ENCODE peak calls at places on chromosomes 16 and 17, in five cellular contexts. One of them, this sample, is unnamed.
A peak's percentile ranks its signal among the peaks of the same experiment; 100 is the strongest.

GRCh38 chr17:21352221-21352980 is 23.8 kb upstream of the KCNJ12 start:
- DNase-seq in NCI-H460: no peak
- DNase-seq in NCI-H1048: no peak
- DNase-seq in activated naive CD4-positive, alpha-beta T cell treated with anti-CD3 and anti-CD28 coated beads, Interleukin-2, amount 10 ng/mL, durations not matched to agents 7 days and 5 days: no peak
- DNase-seq in astrocyte of the spinal cord: no peak
- DNase-seq in this sample: no peak

GRCh38 chr17:75612906-75613626 is 20.2 kb upstream of the SMIM5 start:
- DNase-seq in NCI-H460: no peak
- DNase-seq in NCI-H1048: no peak
- DNase-seq in activated naive CD4-positive, alpha-beta T cell treated with anti-CD3 and anti-CD28 coated beads, Interleukin-2, amount 10 ng/mL, durations not matched to agents 7 days and 5 days: no peak
- DNase-seq in astrocyte of the spinal cord: no peak
- DNase-seq in this sample: no peak

GRCh38 chr17:38798614-38799500 is 499 bp downstream of the PIP4K2B start:
- DNase-seq in NCI-H460: no peak
- DNase-seq in NCI-H1048: no peak
- DNase-seq in activated naive CD4-positive, alpha-beta T cell treated with anti-CD3 and anti-CD28 coated beads, Interleukin-2, amount 10 ng/mL, durations not matched to agents 7 days and 5 days: peak; percentile 78
- DNase-seq in astrocyte of the spinal cord: peak; percentile 25
- DNase-seq in this sample: no peak

GRCh38 chr17:5759501-5759925 is 175.2 kb upstream of the NLRP1 start:
- DNase-seq in NCI-H460: no peak
- DNase-seq in NCI-H1048: no peak
- DNase-seq in activated naive CD4-positive, alpha-beta T cell treated with anti-CD3 and anti-CD28 coated beads, Interleukin-2, amount 10 ng/mL, durations not matched to agents 7 days and 5 days: no peak
- DNase-seq in astrocyte of the spinal cord: no peak
- DNase-seq in this sample: no peak

GRCh38 chr16:30472328-30472942 is at the start of gene ITGAL:
- DNase-seq in NCI-H460: no peak
- DNase-seq in NCI-H1048: no peak
- DNase-seq in activated naive CD4-positive, alpha-beta T cell treated with anti-CD3 and anti-CD28 coated beads, Interleukin-2, amount 10 ng/mL, durations not matched to agents 7 days and 5 days: peak; percentile 91
- DNase-seq in astrocyte of the spinal cord: no peak
- DNase-seq in this sample: no peak

GRCh38 chr16:85729452-85729851 is 21.4 kb downstream of the C16orf74 start:
- DNase-seq in NCI-H460: no peak
- DNase-seq in NCI-H1048: no peak
- DNase-seq in activated naive CD4-positive, alpha-beta T cell treated with anti-CD3 and anti-CD28 coated beads, Interleukin-2, amount 10 ng/mL, durations not matched to agents 7 days and 5 days: no peak
- DNase-seq in astrocyte of the spinal cord: peak; percentile 11
- DNase-seq in this sample: no peak

GRCh38 chr16:55189179-55189578 is 134.8 kb upstream of the IRX6 start:
- DNase-seq in NCI-H460: no peak
- DNase-seq in NCI-H1048: no peak
- DNase-seq in activated naive CD4-positive, alpha-beta T cell treated with anti-CD3 and anti-CD28 coated beads, Interleukin-2, amount 10 ng/mL, durations not matched to agents 7 days and 5 days: no peak
- DNase-seq in astrocyte of the spinal cord: no peak
- DNase-seq in this sample: no peak

GRCh38 chr16:8872967-8873865 is 4.4 kb upstream of the CARHSP1 start:
- DNase-seq in NCI-H460: no peak
- DNase-seq in NCI-H1048: no peak
- DNase-seq in activated naive CD4-positive, alpha-beta T cell treated with anti-CD3 and anti-CD28 coated beads, Interleukin-2, amount 10 ng/mL, durations not matched to agents 7 days and 5 days: no peak
- DNase-seq in astrocyte of the spinal cord: no peak
- DNase-seq in this sample: no peak

GRCh38 chr17:37094391-37094790 is 145.6 kb downstream of the AATF start:
- DNase-seq in NCI-H460: no peak
- DNase-seq in NCI-H1048: no peak
- DNase-seq in activated naive CD4-positive, alpha-beta T cell treated with anti-CD3 and anti-CD28 coated beads, Interleukin-2, amount 10 ng/mL, durations not matched to agents 7 days and 5 days: no peak
- DNase-seq in astrocyte of the spinal cord: no peak
- DNase-seq in this sample: no peak

GRCh38 chr16:11105038-11105903 is 150.7 kb downstream of the SOCS1 start:
- DNase-seq in NCI-H460: no peak
- DNase-seq in NCI-H1048: no peak
- DNase-seq in activated naive CD4-positive, alpha-beta T cell treated with anti-CD3 and anti-CD28 coated beads, Interleukin-2, amount 10 ng/mL, durations not matched to agents 7 days and 5 days: peak; percentile 54
- DNase-seq in astrocyte of the spinal cord: peak; percentile 83
- DNase-seq in this sample: peak; percentile 88

GRCh38 chr16:6021544-6021943 is 923.9 kb upstream of the EEF2KMT start:
- DNase-seq in NCI-H460: no peak
- DNase-seq in NCI-H1048: no peak
- DNase-seq in activated naive CD4-positive, alpha-beta T cell treated with anti-CD3 and anti-CD28 coated beads, Interleukin-2, amount 10 ng/mL, durations not matched to agents 7 days and 5 days: no peak
- DNase-seq in astrocyte of the spinal cord: no peak
- DNase-seq in this sample: no peak

GRCh38 chr17:70855401-70856054 is 686.2 kb downstream of the KCNJ2 start:
- DNase-seq in NCI-H460: peak; percentile 1
- DNase-seq in NCI-H1048: no peak
- DNase-seq in activated naive CD4-positive, alpha-beta T cell treated with anti-CD3 and anti-CD28 coated beads, Interleukin-2, amount 10 ng/mL, durations not matched to agents 7 days and 5 days: no peak
- DNase-seq in astrocyte of the spinal cord: peak; percentile 59
- DNase-seq in this sample: peak; percentile 33

GRCh38 chr17:40615295-40615988 is 32.2 kb downstream of the SMARCE1 start:
- DNase-seq in NCI-H460: peak; percentile 58
- DNase-seq in NCI-H1048: no peak
- DNase-seq in activated naive CD4-positive, alpha-beta T cell treated with anti-CD3 and anti-CD28 coated beads, Interleukin-2, amount 10 ng/mL, durations not matched to agents 7 days and 5 days: peak; percentile 62
- DNase-seq in astrocyte of the spinal cord: peak; percentile 34
- DNase-seq in this sample: peak; percentile 16

GRCh38 chr16:56116577-56116964 is 74.7 kb upstream of the GNAO1 start:
- DNase-seq in NCI-H460: no peak
- DNase-seq in NCI-H1048: no peak
- DNase-seq in activated naive CD4-positive, alpha-beta T cell treated with anti-CD3 and anti-CD28 coated beads, Interleukin-2, amount 10 ng/mL, durations not matched to agents 7 days and 5 days: no peak
- DNase-seq in astrocyte of the spinal cord: no peak
- DNase-seq in this sample: no peak

GRCh38 chr16:86479419-86479818 is 30.9 kb upstream of the FOXF1 start:
- DNase-seq in NCI-H460: no peak
- DNase-seq in NCI-H1048: no peak
- DNase-seq in activated naive CD4-positive, alpha-beta T cell treated with anti-CD3 and anti-CD28 coated beads, Interleukin-2, amount 10 ng/mL, durations not matched to agents 7 days and 5 days: no peak
- DNase-seq in astrocyte of the spinal cord: no peak
- DNase-seq in this sample: no peak

GRCh38 chr17:3534881-3535252 is 22.7 kb downstream of the TRPV3 start:
- DNase-seq in NCI-H460: peak; percentile 21
- DNase-seq in NCI-H1048: no peak
- DNase-seq in activated naive CD4-positive, alpha-beta T cell treated with anti-CD3 and anti-CD28 coated beads, Interleukin-2, amount 10 ng/mL, durations not matched to agents 7 days and 5 days: no peak
- DNase-seq in astrocyte of the spinal cord: peak; percentile 6
- DNase-seq in this sample: no peak

This sample was measured in astrocyte of the cerebellum.